ENCODE peak calls at places on chromosomes 7 and 10, in five cellular contexts. One of them, this sample, is unnamed.

GRCh38 chr7:27955596-27955995 is 215.6 kb downstream of the TAX1BP1 start:
- DNase-seq in activated CD8-positive, alpha-beta memory T cell treated with anti-CD3 and anti-CD28 coated beads, Interleukin-2, amount 50 U/mL, for 48 hours: no peak
- DNase-seq in GM19239: no peak
- DNase-seq in AG09309: no peak
- DNase-seq in naive thymus-derived CD8-positive, alpha-beta T cell: no peak
- DNase-seq in this sample: no peak

GRCh38 chr7:30616318-30616717 is 21.6 kb downstream of the GARS1 start:
- DNase-seq in AG09309: no peak
- DNase-seq in activated CD8-positive, alpha-beta memory T cell treated with anti-CD3 and anti-CD28 coated beads, Interleukin-2, amount 50 U/mL, for 48 hours: no peak
- DNase-seq in naive thymus-derived CD8-positive, alpha-beta T cell: no peak
- DNase-seq in GM19239: no peak
- DNase-seq in this sample: no peak

GRCh38 chr7:112798199-112799159 is 8.3 kb upstream of the TMEM168 start:
- DNase-seq in AG09309: no peak
- DNase-seq in GM19239: no peak
- DNase-seq in naive thymus-derived CD8-positive, alpha-beta T cell: no peak
- DNase-seq in activated CD8-positive, alpha-beta memory T cell treated with anti-CD3 and anti-CD28 coated beads, Interleukin-2, amount 50 U/mL, for 48 hours: no peak
- DNase-seq in this sample: no peak

GRCh38 chr7:103651558-103651957 is 205.6 kb upstream of the SLC26A5 start:
- DNase-seq in naive thymus-derived CD8-positive, alpha-beta T cell: no peak
- DNase-seq in activated CD8-positive, alpha-beta memory T cell treated with anti-CD3 and anti-CD28 coated beads, Interleukin-2, amount 50 U/mL, for 48 hours: no peak
- DNase-seq in GM19239: no peak
- DNase-seq in AG09309: no peak
- DNase-seq in this sample: no peak

GRCh38 chr10:131021967-131022366 is 289.6 kb downstream of the TCERG1L start:
- DNase-seq in activated CD8-positive, alpha-beta memory T cell treated with anti-CD3 and anti-CD28 coated beads, Interleukin-2, amount 50 U/mL, for 48 hours: no peak
- DNase-seq in GM19239: no peak
- DNase-seq in naive thymus-derived CD8-positive, alpha-beta T cell: no peak
- DNase-seq in AG09309: no peak
- DNase-seq in this sample: no peak

GRCh38 chr10:89206402-89207180 is 526 bp downstream of the CH25H start:
- DNase-seq in GM19239: no peak
- DNase-seq in naive thymus-derived CD8-positive, alpha-beta T cell: peak; percentile 25
- DNase-seq in AG09309: no peak
- DNase-seq in activated CD8-positive, alpha-beta memory T cell treated with anti-CD3 and anti-CD28 coated beads, Interleukin-2, amount 50 U/mL, for 48 hours: peak; percentile 68
- DNase-seq in this sample: no peak

GRCh38 chr10:64110079-64110478 is 588.9 kb downstream of the REEP3 start:
- DNase-seq in activated CD8-positive, alpha-beta memory T cell treated with anti-CD3 and anti-CD28 coated beads, Interleukin-2, amount 50 U/mL, for 48 hours: no peak
- DNase-seq in naive thymus-derived CD8-positive, alpha-beta T cell: no peak
- DNase-seq in AG09309: no peak
- DNase-seq in GM19239: no peak
- DNase-seq in this sample: no peak

GRCh38 chr7:139043823-139044812 is 8.3 kb upstream of the ZC3HAV1L start:
- DNase-seq in AG09309: no peak
- DNase-seq in GM19239: no peak
- DNase-seq in activated CD8-positive, alpha-beta memory T cell treated with anti-CD3 and anti-CD28 coated beads, Interleukin-2, amount 50 U/mL, for 48 hours: peak; percentile 76
- DNase-seq in naive thymus-derived CD8-positive, alpha-beta T cell: peak; percentile 34
- DNase-seq in this sample: no peak

GRCh38 chr10:98415710-98416077 is 712 bp upstream of the PYROXD2 start:
- DNase-seq in AG09309: no peak
- DNase-seq in GM19239: no peak
- DNase-seq in naive thymus-derived CD8-positive, alpha-beta T cell: no peak
- DNase-seq in activated CD8-positive, alpha-beta memory T cell treated with anti-CD3 and anti-CD28 coated beads, Interleukin-2, amount 50 U/mL, for 48 hours: no peak
- DNase-seq in this sample: no peak

GRCh38 chr7:83964318-83964717 is 230.3 kb downstream of the SEMA3A start:
- DNase-seq in naive thymus-derived CD8-positive, alpha-beta T cell: no peak
- DNase-seq in GM19239: no peak
- DNase-seq in AG09309: no peak
- DNase-seq in activated CD8-positive, alpha-beta memory T cell treated with anti-CD3 and anti-CD28 coated beads, Interleukin-2, amount 50 U/mL, for 48 hours: no peak
- DNase-seq in this sample: no peak

GRCh38 chr7:8117195-8117594 is 144.8 kb downstream of the ICA1 start:
- DNase-seq in naive thymus-derived CD8-positive, alpha-beta T cell: no peak
- DNase-seq in AG09309: no peak
- DNase-seq in GM19239: no peak
- DNase-seq in activated CD8-positive, alpha-beta memory T cell treated with anti-CD3 and anti-CD28 coated beads, Interleukin-2, amount 50 U/mL, for 48 hours: no peak
- DNase-seq in this sample: no peak

GRCh38 chr7:36265720-36266119 is 112.7 kb downstream of the EEPD1 start:
- DNase-seq in naive thymus-derived CD8-positive, alpha-beta T cell: no peak
- DNase-seq in activated CD8-positive, alpha-beta memory T cell treated with anti-CD3 and anti-CD28 coated beads, Interleukin-2, amount 50 U/mL, for 48 hours: no peak
- DNase-seq in GM19239: no peak
- DNase-seq in AG09309: no peak
- DNase-seq in this sample: no peak

GRCh38 chr10:7534480-7534852 is 123.6 kb upstream of the SFMBT2 start:
- DNase-seq in activated CD8-positive, alpha-beta memory T cell treated with anti-CD3 and anti-CD28 coated beads, Interleukin-2, amount 50 U/mL, for 48 hours: no peak
- DNase-seq in AG09309: no peak
- DNase-seq in naive thymus-derived CD8-positive, alpha-beta T cell: no peak
- DNase-seq in GM19239: peak; percentile 48
- DNase-seq in this sample: no peak

GRCh38 chr10:21184984-21185383 is 287.9 kb upstream of the NEBL start:
- DNase-seq in AG09309: no peak
- DNase-seq in naive thymus-derived CD8-positive, alpha-beta T cell: no peak
- DNase-seq in activated CD8-positive, alpha-beta memory T cell treated with anti-CD3 and anti-CD28 coated beads, Interleukin-2, amount 50 U/mL, for 48 hours: no peak
- DNase-seq in GM19239: no peak
- DNase-seq in this sample: no peak

GRCh38 chr7:26930845-26931244 is 66.5 kb upstream of the SKAP2 start:
- DNase-seq in naive thymus-derived CD8-positive, alpha-beta T cell: no peak
- DNase-seq in AG09309: no peak
- DNase-seq in activated CD8-positive, alpha-beta memory T cell treated with anti-CD3 and anti-CD28 coated beads, Interleukin-2, amount 50 U/mL, for 48 hours: no peak
- DNase-seq in GM19239: no peak
- DNase-seq in this sample: no peak

GRCh38 chr10:120984221-120984620 is 133.1 kb downstream of the WDR11 start:
- DNase-seq in activated CD8-positive, alpha-beta memory T cell treated with anti-CD3 and anti-CD28 coated beads, Interleukin-2, amount 50 U/mL, for 48 hours: no peak
- DNase-seq in GM19239: no peak
- DNase-seq in AG09309: no peak
- DNase-seq in naive thymus-derived CD8-positive, alpha-beta T cell: no peak
- DNase-seq in this sample: no peak

GRCh38 chr7:120547605-120548004 is 274.6 kb downstream of the KCND2 start:
- DNase-seq in GM19239: no peak
- DNase-seq in activated CD8-positive, alpha-beta memory T cell treated with anti-CD3 and anti-CD28 coated beads, Interleukin-2, amount 50 U/mL, for 48 hours: no peak
- DNase-seq in AG09309: no peak
- DNase-seq in naive thymus-derived CD8-positive, alpha-beta T cell: no peak
- DNase-seq in this sample: no peak

GRCh38 chr7:106367018-106367420 is 82.2 kb upstream of the NAMPT start:
- DNase-seq in activated CD8-positive, alpha-beta memory T cell treated with anti-CD3 and anti-CD28 coated beads, Interleukin-2, amount 50 U/mL, for 48 hours: no peak
- DNase-seq in AG09309: no peak
- DNase-seq in naive thymus-derived CD8-positive, alpha-beta T cell: no peak
- DNase-seq in GM19239: no peak
- DNase-seq in this sample: no peak

GRCh38 chr10:97713351-97713827 is at the start of gene MARVELD1:
- DNase-seq in GM19239: no peak
- DNase-seq in AG09309: no peak
- DNase-seq in naive thymus-derived CD8-positive, alpha-beta T cell: no peak
- DNase-seq in activated CD8-positive, alpha-beta memory T cell treated with anti-CD3 and anti-CD28 coated beads, Interleukin-2, amount 50 U/mL, for 48 hours: peak; percentile 59
- DNase-seq in this sample: peak; percentile 56

GRCh38 chr7:2609001-2609411 is 22.8 kb upstream of the TTYH3 start:
- DNase-seq in naive thymus-derived CD8-positive, alpha-beta T cell: no peak
- DNase-seq in GM19239: peak; percentile 79
- DNase-seq in activated CD8-positive, alpha-beta memory T cell treated with anti-CD3 and anti-CD28 coated beads, Interleukin-2, amount 50 U/mL, for 48 hours: no peak
- DNase-seq in AG09309: no peak
- DNase-seq in this sample: no peak

GRCh38 chr7:155741061-155741460 is 71.2 kb downstream of the SHH start:
- DNase-seq in activated CD8-positive, alpha-beta memory T cell treated with anti-CD3 and anti-CD28 coated beads, Interleukin-2, amount 50 U/mL, for 48 hours: no peak
- DNase-seq in AG09309: no peak
- DNase-seq in naive thymus-derived CD8-positive, alpha-beta T cell: no peak
- DNase-seq in GM19239: no peak
- DNase-seq in this sample: no peak

GRCh38 chr10:124739119-124739921 is 4.9 kb downstream of the FAM53B start:
- DNase-seq in naive thymus-derived CD8-positive, alpha-beta T cell: no peak
- DNase-seq in activated CD8-positive, alpha-beta memory T cell treated with anti-CD3 and anti-CD28 coated beads, Interleukin-2, amount 50 U/mL, for 48 hours: no peak
- DNase-seq in AG09309: no peak
- DNase-seq in GM19239: no peak
- DNase-seq in this sample: no peak

GRCh38 chr10:113540845-113541553 is 11.9 kb upstream of the HABP2 start:
- DNase-seq in AG09309: no peak
- DNase-seq in activated CD8-positive, alpha-beta memory T cell treated with anti-CD3 and anti-CD28 coated beads, Interleukin-2, amount 50 U/mL, for 48 hours: no peak
- DNase-seq in naive thymus-derived CD8-positive, alpha-beta T cell: no peak
- DNase-seq in GM19239: no peak
- DNase-seq in this sample: no peak

GRCh38 chr10:46070749-46071148 is 24.7 kb upstream of the MSMB start:
- DNase-seq in GM19239: no peak
- DNase-seq in activated CD8-positive, alpha-beta memory T cell treated with anti-CD3 and anti-CD28 coated beads, Interleukin-2, amount 50 U/mL, for 48 hours: no peak
- DNase-seq in naive thymus-derived CD8-positive, alpha-beta T cell: no peak
- DNase-seq in AG09309: no peak
- DNase-seq in this sample: no peak